ENCODE peak calls at places on chromosomes 4 and X, in nine cellular contexts. One of them, this sample, is unnamed.

GRCh38 chr4:54586343-54586953 is 71.3 kb upstream of the KIT start:
- DNase-seq in spleen: no peak
- DNase-seq in HL-60: no peak
- DNase-seq in A549: peak; percentile 4
- DNase-seq in body of pancreas: no peak
- DNase-seq in heart right ventricle: no peak
- DNase-seq in AG09309: peak; percentile 71
- DNase-seq in WERI-Rb-1: no peak
- DNase-seq in GM10248: no peak
- DNase-seq in this sample: no peak

GRCh38 chr4:162241857-162242256 is 78.1 kb upstream of the FSTL5 start:
- DNase-seq in WERI-Rb-1: no peak
- DNase-seq in heart right ventricle: no peak
- DNase-seq in HL-60: no peak
- DNase-seq in spleen: no peak
- DNase-seq in GM10248: no peak
- DNase-seq in body of pancreas: no peak
- DNase-seq in AG09309: no peak
- DNase-seq in A549: no peak
- DNase-seq in this sample: no peak

GRCh38 chr4:1009647-1010521 is 1.5 kb upstream of the FGFRL1 start:
- DNase-seq in heart right ventricle: peak; percentile 59
- DNase-seq in HL-60: peak; percentile 38
- DNase-seq in body of pancreas: peak; percentile 78
- DNase-seq in spleen: peak; percentile 95
- DNase-seq in AG09309: no peak
- DNase-seq in A549: peak; percentile 49
- DNase-seq in GM10248: peak; percentile 92
- DNase-seq in WERI-Rb-1: peak; percentile 73
- DNase-seq in this sample: no peak

GRCh38 chrX:29662101-29662500 is 553.3 kb upstream of the MAGEB2 start:
- DNase-seq in heart right ventricle: no peak
- DNase-seq in GM10248: no peak
- DNase-seq in WERI-Rb-1: no peak
- DNase-seq in A549: peak; percentile 90
- DNase-seq in body of pancreas: no peak
- DNase-seq in HL-60: no peak
- DNase-seq in AG09309: no peak
- DNase-seq in spleen: no peak
- DNase-seq in this sample: no peak

GRCh38 chrX:132041016-132041415 is 17.9 kb downstream of the STK26 start:
- DNase-seq in body of pancreas: no peak
- DNase-seq in heart right ventricle: no peak
- DNase-seq in GM10248: no peak
- DNase-seq in WERI-Rb-1: no peak
- DNase-seq in A549: no peak
- DNase-seq in HL-60: no peak
- DNase-seq in AG09309: no peak
- DNase-seq in spleen: no peak
- DNase-seq in this sample: no peak

GRCh38 chr4:148226341-148226740 is 215.9 kb downstream of the NR3C2 start:
- DNase-seq in AG09309: no peak
- DNase-seq in A549: no peak
- DNase-seq in body of pancreas: no peak
- DNase-seq in spleen: no peak
- DNase-seq in HL-60: no peak
- DNase-seq in GM10248: no peak
- DNase-seq in WERI-Rb-1: no peak
- DNase-seq in heart right ventricle: no peak
- DNase-seq in this sample: no peak

GRCh38 chr4:149145803-149146202 is 669.8 kb downstream of the IQCM start:
- DNase-seq in spleen: no peak
- DNase-seq in body of pancreas: no peak
- DNase-seq in WERI-Rb-1: peak; percentile 23
- DNase-seq in HL-60: no peak
- DNase-seq in GM10248: no peak
- DNase-seq in AG09309: peak; percentile 17
- DNase-seq in heart right ventricle: no peak
- DNase-seq in A549: no peak
- DNase-seq in this sample: no peak

GRCh38 chrX:146707781-146708180 is 101.8 kb upstream of the CXorf51B start:
- DNase-seq in WERI-Rb-1: no peak
- DNase-seq in HL-60: no peak
- DNase-seq in heart right ventricle: no peak
- DNase-seq in body of pancreas: no peak
- DNase-seq in AG09309: no peak
- DNase-seq in spleen: no peak
- DNase-seq in GM10248: no peak
- DNase-seq in A549: no peak
- DNase-seq in this sample: no peak

GRCh38 chrX:72478853-72479252 is 93.8 kb downstream of the HDAC8 start:
- DNase-seq in GM10248: no peak
- DNase-seq in heart right ventricle: no peak
- DNase-seq in WERI-Rb-1: no peak
- DNase-seq in body of pancreas: no peak
- DNase-seq in HL-60: no peak
- DNase-seq in spleen: no peak
- DNase-seq in A549: no peak
- DNase-seq in AG09309: no peak
- DNase-seq in this sample: no peak

GRCh38 chr4:15385928-15386327 is 41.9 kb upstream of the C1QTNF7 start:
- DNase-seq in HL-60: no peak
- DNase-seq in AG09309: no peak
- DNase-seq in GM10248: no peak
- DNase-seq in heart right ventricle: no peak
- DNase-seq in A549: no peak
- DNase-seq in body of pancreas: no peak
- DNase-seq in WERI-Rb-1: no peak
- DNase-seq in spleen: no peak
- DNase-seq in this sample: no peak

GRCh38 chr4:153275380-153276276 is 68.9 kb upstream of the MND1 start:
- DNase-seq in heart right ventricle: no peak
- DNase-seq in AG09309: no peak
- DNase-seq in body of pancreas: no peak
- DNase-seq in spleen: no peak
- DNase-seq in A549: no peak
- DNase-seq in HL-60: no peak
- DNase-seq in GM10248: no peak
- DNase-seq in WERI-Rb-1: no peak
- DNase-seq in this sample: no peak

GRCh38 chr4:71941001-71941400 is 90.8 kb upstream of the NPFFR2 start:
- DNase-seq in WERI-Rb-1: peak; percentile 38
- DNase-seq in AG09309: no peak
- DNase-seq in GM10248: no peak
- DNase-seq in spleen: no peak
- DNase-seq in body of pancreas: no peak
- DNase-seq in heart right ventricle: no peak
- DNase-seq in HL-60: peak; percentile 7
- DNase-seq in A549: peak; percentile 33
- DNase-seq in this sample: no peak

GRCh38 chr4:15182600-15183222 is 180.4 kb downstream of the CPEB2 start:
- DNase-seq in spleen: no peak
- DNase-seq in body of pancreas: no peak
- DNase-seq in AG09309: no peak
- DNase-seq in A549: no peak
- DNase-seq in WERI-Rb-1: no peak
- DNase-seq in HL-60: no peak
- DNase-seq in heart right ventricle: no peak
- DNase-seq in GM10248: no peak
- DNase-seq in this sample: no peak

GRCh38 chr4:77817304-77818076 is 1.7 kb downstream of the CNOT6L start:
- DNase-seq in AG09309: no peak
- DNase-seq in GM10248: no peak
- DNase-seq in HL-60: peak; percentile 16
- DNase-seq in A549: no peak
- DNase-seq in body of pancreas: peak; percentile 45
- DNase-seq in WERI-Rb-1: no peak
- DNase-seq in spleen: no peak
- DNase-seq in heart right ventricle: no peak
- DNase-seq in this sample: no peak

GRCh38 chrX:724256-724655 is 93.7 kb downstream of the SHOX start:
- DNase-seq in WERI-Rb-1: no peak
- DNase-seq in HL-60: no peak
- DNase-seq in GM10248: no peak
- DNase-seq in heart right ventricle: no peak
- DNase-seq in spleen: no peak
- DNase-seq in AG09309: no peak
- DNase-seq in body of pancreas: no peak
- DNase-seq in A549: no peak
- DNase-seq in this sample: no peak

GRCh38 chr4:176271749-176272148 is 2.7 kb upstream of the ASB5 start:
- DNase-seq in GM10248: no peak
- DNase-seq in A549: peak; percentile 25
- DNase-seq in HL-60: no peak
- DNase-seq in spleen: no peak
- DNase-seq in WERI-Rb-1: no peak
- DNase-seq in body of pancreas: no peak
- DNase-seq in heart right ventricle: no peak
- DNase-seq in AG09309: no peak
- DNase-seq in this sample: no peak

GRCh38 chrX:70134116-70134477 is 850 bp downstream of the IGBP1 start:
- DNase-seq in body of pancreas: no peak
- DNase-seq in HL-60: no peak
- DNase-seq in WERI-Rb-1: no peak
- DNase-seq in A549: peak; percentile 31
- DNase-seq in spleen: peak; percentile 77
- DNase-seq in heart right ventricle: no peak
- DNase-seq in AG09309: no peak
- DNase-seq in GM10248: no peak
- DNase-seq in this sample: no peak

GRCh38 chr4:57499786-57500185 is 389.6 kb upstream of the IGFBP7 start:
- DNase-seq in HL-60: peak; percentile 16
- DNase-seq in heart right ventricle: no peak
- DNase-seq in AG09309: no peak
- DNase-seq in GM10248: no peak
- DNase-seq in A549: peak; percentile 59
- DNase-seq in spleen: no peak
- DNase-seq in body of pancreas: no peak
- DNase-seq in WERI-Rb-1: no peak
- DNase-seq in this sample: no peak
- TF ChIP-seq CTCF in HL-60: no peak
- TF ChIP-seq CTCF in heart right ventricle: no peak
- TF ChIP-seq CTCF in AG09309: peak; percentile 12
- TF ChIP-seq CTCF in GM10248: no peak
- TF ChIP-seq CTCF in A549: no peak
- TF ChIP-seq CTCF in spleen: no peak
- TF ChIP-seq CTCF in body of pancreas: no peak
- TF ChIP-seq CTCF in WERI-Rb-1: no peak
- TF ChIP-seq CTCF in this sample: no peak

DNA sequence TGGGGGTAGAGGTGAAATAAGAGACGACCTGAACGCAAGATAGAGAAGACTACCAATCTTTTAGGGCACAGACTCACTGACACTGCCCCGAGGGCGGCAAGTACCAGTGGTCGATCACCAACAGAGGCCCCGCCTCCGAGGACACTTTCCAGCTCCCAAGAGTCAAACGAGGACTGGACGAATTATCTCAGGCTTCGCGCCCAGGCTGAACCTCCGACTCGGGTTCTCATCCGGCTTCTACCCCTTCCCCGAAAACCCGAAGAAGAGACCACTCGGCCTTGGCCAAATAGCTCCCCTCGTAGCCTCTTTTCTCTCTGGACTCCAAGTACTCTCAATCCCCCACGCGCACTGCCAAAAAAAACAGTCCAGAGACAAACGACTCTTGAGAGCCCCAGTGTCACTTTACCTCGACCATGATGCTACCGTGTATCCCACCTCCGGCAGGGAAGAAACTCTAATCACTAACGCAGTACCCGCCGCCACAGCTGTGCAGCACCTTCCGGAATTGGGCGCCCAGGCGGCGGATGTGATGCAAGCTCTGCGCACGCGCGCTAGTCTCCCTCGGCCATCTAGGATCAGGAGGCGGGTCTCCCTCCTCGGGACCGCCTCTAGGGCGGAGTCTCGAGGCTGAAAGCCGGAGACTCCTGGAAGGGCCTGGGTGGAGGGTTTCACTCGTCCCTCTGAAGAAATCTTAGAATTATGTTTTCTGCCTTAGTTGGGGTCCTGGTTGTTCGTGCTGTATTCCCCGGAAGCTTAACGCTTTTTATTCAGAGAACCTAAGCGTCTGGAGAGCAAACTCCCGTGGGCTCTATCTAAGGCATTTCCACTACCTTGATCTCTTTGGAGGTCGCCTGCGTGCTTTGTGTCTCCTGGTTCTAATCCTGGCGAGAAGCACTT is at the start of gene PLRG1:
- DNase-seq in WERI-Rb-1: peak; percentile 98
- DNase-seq in spleen: peak; percentile 99
- DNase-seq in body of pancreas: peak; percentile 97
- DNase-seq in A549: peak; percentile 92
- DNase-seq in GM10248: peak; percentile 93
- DNase-seq in HL-60: peak; percentile 95
- DNase-seq in heart right ventricle: peak; percentile 95
- DNase-seq in AG09309: peak; percentile 57
- DNase-seq in this sample: peak; percentile 99
- TF ChIP-seq CTCF in WERI-Rb-1: peak; percentile 1
- TF ChIP-seq CTCF in spleen: peak; percentile 52
- TF ChIP-seq CTCF in body of pancreas: no peak
- TF ChIP-seq CTCF in A549: no peak
- TF ChIP-seq CTCF in GM10248: no peak
- TF ChIP-seq CTCF in HL-60: no peak
- TF ChIP-seq CTCF in heart right ventricle: peak; percentile 33
- TF ChIP-seq CTCF in AG09309: no peak
- TF ChIP-seq CTCF in this sample: peak; percentile 49

GRCh38 chr4:92091335-92091734 is 212.4 kb upstream of the GRID2 start:
- DNase-seq in WERI-Rb-1: peak; percentile 40
- DNase-seq in AG09309: no peak
- DNase-seq in GM10248: no peak
- DNase-seq in HL-60: no peak
- DNase-seq in A549: peak; percentile 30
- DNase-seq in body of pancreas: no peak
- DNase-seq in spleen: no peak
- DNase-seq in heart right ventricle: no peak
- DNase-seq in this sample: no peak
- TF ChIP-seq CTCF in WERI-Rb-1: peak; percentile 36
- TF ChIP-seq CTCF in AG09309: no peak
- TF ChIP-seq CTCF in GM10248: no peak
- TF ChIP-seq CTCF in HL-60: no peak
- TF ChIP-seq CTCF in A549: no peak
- TF ChIP-seq CTCF in body of pancreas: no peak
- TF ChIP-seq CTCF in spleen: no peak
- TF ChIP-seq CTCF in heart right ventricle: no peak
- TF ChIP-seq CTCF in this sample: peak; percentile 16

GRCh38 chrX:115311139-115311538 is 21.6 kb downstream of the LUZP4 start:
- DNase-seq in heart right ventricle: no peak
- DNase-seq in HL-60: no peak
- DNase-seq in A549: no peak
- DNase-seq in spleen: no peak
- DNase-seq in WERI-Rb-1: no peak
- DNase-seq in AG09309: no peak
- DNase-seq in body of pancreas: no peak
- DNase-seq in GM10248: no peak
- DNase-seq in this sample: no peak

DNA sequence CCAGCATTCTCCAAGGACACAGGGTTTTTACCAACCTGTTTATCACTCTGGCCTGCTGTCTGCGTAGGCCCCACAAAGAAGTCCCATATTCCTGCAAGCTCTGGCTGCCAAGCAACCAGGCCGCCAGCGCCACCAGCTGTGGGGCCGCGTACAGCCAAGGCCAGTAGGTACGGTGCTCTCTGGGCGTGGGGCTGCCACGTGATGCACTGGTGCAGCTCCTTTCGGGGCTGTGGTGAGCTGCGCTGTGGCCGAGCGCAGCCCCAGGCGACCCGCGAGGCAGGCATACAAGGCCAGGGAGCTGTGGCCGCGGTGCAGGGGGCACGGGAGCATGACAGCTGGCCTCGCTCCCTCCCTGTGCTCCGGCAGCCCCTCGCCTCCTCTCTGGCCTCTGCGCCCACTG is 22.2 kb downstream of the LUZP4 start:
- DNase-seq in WERI-Rb-1: no peak
- DNase-seq in spleen: peak; percentile 75
- DNase-seq in AG09309: no peak
- DNase-seq in A549: no peak
- DNase-seq in body of pancreas: no peak
- DNase-seq in GM10248: no peak
- DNase-seq in heart right ventricle: peak; percentile 3
- DNase-seq in HL-60: no peak
- DNase-seq in this sample: no peak
- TF ChIP-seq CTCF in WERI-Rb-1: no peak
- TF ChIP-seq CTCF in spleen: no peak
- TF ChIP-seq CTCF in AG09309: no peak
- TF ChIP-seq CTCF in A549: no peak
- TF ChIP-seq CTCF in body of pancreas: no peak
- TF ChIP-seq CTCF in GM10248: no peak
- TF ChIP-seq CTCF in heart right ventricle: no peak
- TF ChIP-seq CTCF in HL-60: no peak
- TF ChIP-seq CTCF in this sample: no peak

This sample was measured in chondrocyte.